ENCODE peak calls at places on chromosome 18, in nine cellular contexts. C is K562, L is transverse colon, I is sigmoid colon, T is tibial nerve, O is uterus, N is A549, S is heart left ventricle, V is stomach. D is an unnamed sample.

GRCh38 chr18:50830544-50830943 is 10.7 kb upstream of the MRO start:
- DNase-seq in S (no peak), L (no peak), V (no peak), T (peak; percentile 14), O (no peak), I (no peak), N (no peak), C (no peak), D (no peak)

GRCh38 chr18:61127714-61128485 is 205.3 kb upstream of the CDH20 start:
- DNase-seq in V (no peak), I (no peak), N (no peak), T (no peak), O (no peak), S (no peak), C (no peak), L (no peak), D (no peak)

GRCh38 chr18:32439802-32440201 is 30.9 kb downstream of the GAREM1 start:
- DNase-seq in S (no peak), T (no peak), I (no peak), N (peak; percentile 9), O (no peak), C (no peak), L (no peak), V (no peak), D (no peak)

GRCh38 chr18:22378672-22379282 is 38.9 kb downstream of the CTAGE1 start:
- DNase-seq in C (peak; percentile 28), N (peak; percentile 56), S (no peak), T (no peak), I (no peak), L (peak; percentile 50), O (no peak), V (peak; percentile 60), D (peak; percentile 15)

GRCh38 chr18:79378416-79379250 is 17.1 kb upstream of the NFATC1 start:
- DNase-seq in O (peak; percentile 71), V (peak; percentile 84), N (peak; percentile 58), L (peak; percentile 80), T (peak; percentile 81), C (peak; percentile 58), I (peak; percentile 90), S (peak; percentile 89), D (no peak)

GRCh38 chr18:57231846-57232245 is 85.0 kb downstream of the BOD1L2 start:
- DNase-seq in T (no peak), O (no peak), I (no peak), N (no peak), L (no peak), C (no peak), V (no peak), S (no peak), D (no peak)

GRCh38 chr18:31942301-31942998 is 478 bp downstream of the TRAPPC8 start:
- DNase-seq in I (peak; percentile 66), O (peak; percentile 19), V (no peak), N (peak; percentile 1), C (peak; percentile 45), T (no peak), S (peak; percentile 65), L (peak; percentile 56), D (peak; percentile 11)

GRCh38 chr18:11909597-11910026 is 1.5 kb upstream of the MPPE1 start:
- DNase-seq in T (peak; percentile 9), C (no peak), S (no peak), V (no peak), O (no peak), N (no peak), L (no peak), I (no peak), D (no peak)

GRCh38 chr18:13465126-13465446 is 246.5 kb downstream of the LDLRAD4 start:
- DNase-seq in L (no peak), N (no peak), I (peak; percentile 2), V (no peak), T (no peak), O (no peak), S (no peak), C (no peak), D (no peak)

GRCh38 chr18:13463526-13463925 is 245.0 kb downstream of the LDLRAD4 start:
- DNase-seq in I (peak; percentile 45), O (no peak), N (no peak), S (no peak), C (no peak), T (no peak), V (no peak), L (no peak), D (no peak)

GRCh38 chr18:13465476-13465875 is 246.9 kb downstream of the LDLRAD4 start:
- DNase-seq in V (no peak), O (no peak), N (no peak), C (no peak), S (no peak), T (no peak), I (no peak), L (no peak), D (no peak)

GRCh38 chr18:13462686-13463085 is 244.1 kb downstream of the LDLRAD4 start:
- DNase-seq in I (peak; percentile 45), T (no peak), V (no peak), C (no peak), L (no peak), O (no peak), S (no peak), N (no peak), D (no peak)

GRCh38 chr18:13464432-13465125 is 246.0 kb downstream of the LDLRAD4 start:
- DNase-seq in O (no peak), T (peak; percentile 28), C (peak; percentile 25), L (peak; percentile 59), I (peak; percentile 79), N (no peak), V (peak; percentile 39), S (peak; percentile 84), D (no peak)
- TF ChIP-seq POLR2A in O (no peak), T (no peak), C (no peak), L (no peak), I (no peak), N (no peak), V (no peak), S (no peak), D (no peak)

GRCh38 chr18:58314284-58314683 is 270.3 kb downstream of the NEDD4L start:
- DNase-seq in O (peak; percentile 59), T (peak; percentile 68), V (peak; percentile 43), L (peak; percentile 37), S (no peak), C (no peak), N (peak; percentile 27), I (peak; percentile 83), D (no peak)
- TF ChIP-seq POLR2A in O (no peak), T (no peak), V (no peak), L (no peak), S (peak; percentile 36), C (no peak), N (no peak), I (no peak), D (no peak)

GRCh38 chr18:24726727-24727539 is 266.5 kb downstream of the HRH4 start:
- DNase-seq in V (peak; percentile 53), T (peak; percentile 36), S (no peak), N (peak; percentile 70), I (peak; percentile 75), L (peak; percentile 78), C (peak; percentile 42), O (peak; percentile 50), D (peak; percentile 5)
- TF ChIP-seq POLR2A in V (no peak), T (no peak), S (no peak), N (no peak), I (no peak), L (no peak), C (no peak), O (no peak), D (no peak)

GRCh38 chr18:9708057-9708881 is at the start of gene RAB31:
- DNase-seq in T (peak; percentile 51), V (peak; percentile 64), C (peak; percentile 98), I (peak; percentile 94), L (peak; percentile 74), N (peak; percentile 44), O (peak; percentile 80), S (peak; percentile 90), D (peak; percentile 78)
- TF ChIP-seq POLR2A in T (peak; percentile 79), V (no peak), C (no peak), I (no peak), L (peak; percentile 38), N (peak; percentile 40), O (peak; percentile 92), S (peak; percentile 68), D (peak; percentile 79)

DNA sequence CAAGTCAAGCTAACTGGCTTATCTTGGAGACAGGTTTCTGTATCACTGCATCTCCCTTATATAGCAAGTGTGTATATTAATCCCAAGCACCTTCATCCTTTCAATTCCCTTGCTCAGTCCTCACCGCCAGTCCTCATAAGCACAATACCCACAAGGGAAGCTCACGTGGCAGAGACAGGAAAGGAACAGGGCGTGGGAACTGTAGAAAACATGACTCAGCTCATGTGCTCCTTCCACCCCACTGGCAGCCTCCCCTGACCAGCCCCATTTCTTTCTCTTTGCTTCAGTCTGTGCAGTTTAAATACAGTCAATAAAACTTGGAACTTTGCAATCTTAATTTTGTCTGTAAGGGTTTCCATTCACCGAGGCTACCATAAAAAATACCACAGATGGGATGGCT is 36.5 kb upstream of the CDH19 start:
- DNase-seq in C (no peak), V (peak; percentile 28), S (peak; percentile 51), T (peak; percentile 35), L (peak; percentile 17), N (peak; percentile 14), O (no peak), I (peak; percentile 57), D (no peak)
- TF ChIP-seq POLR2A in C (no peak), V (no peak), S (no peak), T (no peak), L (no peak), N (no peak), O (no peak), I (no peak), D (no peak)

GRCh38 chr18:35290070-35290735 is at the start of gene ZSCAN30:
- DNase-seq in C (peak; percentile 96), N (peak; percentile 95), L (peak; percentile 97), T (peak; percentile 90), S (peak; percentile 98), V (peak; percentile 96), I (peak; percentile 97), O (peak; percentile 93), D (peak; percentile 54)
- TF ChIP-seq POLR2A in C (peak; percentile 95), N (peak; percentile 72), L (peak; percentile 87), T (peak; percentile 67), S (peak; percentile 71), V (peak; percentile 66), I (peak; percentile 36), O (no peak), D (peak; percentile 83)

GRCh38 chr18:10559566-10560456 is 34.0 kb downstream of the NAPG start:
- DNase-seq in L (no peak), O (no peak), N (no peak), C (no peak), T (no peak), S (no peak), I (peak; percentile 69), V (no peak), D (no peak)

GRCh38 chr18:10557085-10557677 is 31.4 kb downstream of the NAPG start:
- DNase-seq in T (no peak), O (no peak), S (no peak), I (no peak), N (no peak), V (no peak), L (no peak), C (no peak), D (no peak)

GRCh38 chr18:10560457-10561045 is 34.7 kb downstream of the NAPG start:
- DNase-seq in O (peak; percentile 66), T (peak; percentile 98), I (peak; percentile 86), V (peak; percentile 77), L (peak; percentile 59), S (no peak), C (peak; percentile 81), N (peak; percentile 53), D (peak; percentile 35)

GRCh38 chr18:10558967-10559298 is 33.1 kb downstream of the NAPG start:
- DNase-seq in I (no peak), L (no peak), V (no peak), N (no peak), C (no peak), S (no peak), O (no peak), T (no peak), D (no peak)

GRCh38 chr18:10558243-10558966 is 32.6 kb downstream of the NAPG start:
- DNase-seq in N (no peak), C (no peak), L (no peak), S (no peak), O (no peak), V (no peak), I (no peak), T (no peak), D (no peak)
- TF ChIP-seq POLR2A in N (no peak), C (peak; percentile 35), L (no peak), S (no peak), O (no peak), V (no peak), I (no peak), T (no peak), D (no peak)